ENCODE peak calls at places on chromosomes 3 and 15, in five cellular contexts. V is body of pancreas, W is right atrium auricular region, U is fibroblast of lung, M is GM23248. F is an unnamed sample. For H3K4me1, the result is how much of the 10 kb centered on the place peaks cover.

GRCh38 chr3:134766290-134766689 is 28.8 kb upstream of the EPHB1 start:
- DNase-seq in V (no peak), W (no peak), U (no peak), M (no peak), F (no peak)

GRCh38 chr3:195896361-195897080 is 11.8 kb downstream of the TNK2 start:
- DNase-seq in V (no peak), W (peak), U (peak), M (peak), F (peak)

GRCh38 chr3:154148541-154148940 is 27.4 kb downstream of the ARHGEF26 start:
- DNase-seq in V (no peak), W (no peak), U (peak), M (no peak), F (no peak)

GRCh38 chr3:187968883-187969580 is 184.9 kb upstream of the LPP start:
- DNase-seq in V (peak), W (no peak), U (peak), M (peak), F (no peak)

GRCh38 chr3:53114412-53115074 is 15.7 kb downstream of the RFT1 start:
- DNase-seq in V (no peak), W (no peak), U (peak), M (peak), F (no peak)

GRCh38 chr3:123757281-123757940 is 126.7 kb downstream of the MYLK start:
- DNase-seq in V (peak), W (no peak), U (no peak), M (peak), F (peak)

GRCh38 chr3:124409650-124410275 is 320.5 kb upstream of the UMPS start:
- DNase-seq in V (no peak), W (no peak), U (peak), M (peak), F (no peak)

GRCh38 chr15:88782465-88782864 is 20.8 kb upstream of the ACAN start:
- DNase-seq in V (no peak), W (no peak), U (no peak), M (no peak), F (no peak)

GRCh38 chr3:139572847-139573672 is 33.5 kb upstream of the RBP1 start:
- DNase-seq in V (no peak), W (no peak), U (no peak), M (peak), F (no peak)

GRCh38 chr3:185932213-185932612 is 5.6 kb downstream of the TRA2B start:
- DNase-seq in V (no peak), W (no peak), U (peak), M (peak), F (no peak)

GRCh38 chr15:45179221-45179985 is 8.4 kb downstream of the SHF start:
- DNase-seq in V (peak), W (no peak), U (no peak), M (peak), F (peak)

GRCh38 chr3:125165189-125165947 is 47.2 kb downstream of the SLC12A8 start:
- DNase-seq in V (no peak), W (no peak), U (peak), M (peak), F (peak)

GRCh38 chr3:38372214-38372601 is 25.6 kb downstream of the XYLB start:
- DNase-seq in V (no peak), W (no peak), U (no peak), M (no peak), F (no peak)

GRCh38 chr3:97680210-97680609 is 84.3 kb upstream of the ARL6 start:
- DNase-seq in V (no peak), W (no peak), U (no peak), M (no peak), F (no peak)

GRCh38 chr3:176351408-176351807 is 845.9 kb downstream of the TBL1XR1 start:
- DNase-seq in V (no peak), W (no peak), U (peak), M (peak), F (no peak)

GRCh38 chr3:101829066-101829830 is 20.1 kb upstream of the NFKBIZ start:
- DNase-seq in V (peak), W (peak), U (peak), M (peak), F (peak)

GRCh38 chr3:39101022-39101689 is 6.3 kb downstream of the GORASP1 start:
- DNase-seq in V (peak), W (no peak), U (peak), M (peak), F (peak)

GRCh38 chr3:94345101-94345500 is 282.2 kb downstream of the NSUN3 start:
- DNase-seq in V (no peak), W (no peak), U (no peak), M (no peak), F (no peak)

GRCh38 chr3:20054549-20054987 is 14.3 kb downstream of the KAT2B start:
- DNase-seq in V (peak), W (peak), U (peak), M (peak), F (peak)

GRCh38 chr3:38549957-38550840 is 54.1 kb downstream of the EXOG start:
- DNase-seq in V (no peak), W (peak), U (no peak), M (no peak), F (no peak)

GRCh38 chr15:71096676-71097075 is 18.6 kb upstream of the THSD4 start:
- DNase-seq in V (no peak), W (no peak), U (peak), M (peak), F (no peak)

GRCh38 chr3:31758342-31758741 is 222.7 kb downstream of the OSBPL10 start:
- DNase-seq in V (no peak), W (no peak), U (no peak), M (no peak), F (no peak)

GRCh38 chr15:98854496-98854895 is 153.1 kb downstream of the PGPEP1L start:
- DNase-seq in V (no peak), W (no peak), U (no peak), M (no peak), F (peak)

GRCh38 chr15:98855815-98856539 is 151.6 kb downstream of the PGPEP1L start:
- DNase-seq in V (no peak), W (no peak), U (no peak), M (no peak), F (peak)

GRCh38 chr15:98853161-98853560 is 154.4 kb downstream of the PGPEP1L start:
- DNase-seq in V (peak), W (peak), U (peak), M (peak), F (peak)

GRCh38 chr15:98855067-98855814 is 152.4 kb downstream of the PGPEP1L start:
- DNase-seq in V (no peak), W (no peak), U (no peak), M (no peak), F (no peak)

GRCh38 chr15:98853593-98854420 is 153.8 kb downstream of the PGPEP1L start:
- DNase-seq in V (no peak), W (no peak), U (no peak), M (peak), F (no peak)
- H3K4me1 ChIP-seq in V (half or more), W (half or more), U (under half), M (half or more), F (half or more)

GRCh38 chr15:42491540-42492225 is 742 bp upstream of the ZNF106 start:
- DNase-seq in V (no peak), W (no peak), U (peak), M (peak), F (no peak)

GRCh38 chr15:42498212-42499038 is 3.0 kb downstream of the SNAP23 start:
- DNase-seq in V (no peak), W (no peak), U (no peak), M (no peak), F (no peak)

GRCh38 chr15:42494998-42495360 is 455 bp upstream of the SNAP23 start:
- DNase-seq in V (peak), W (peak), U (peak), M (peak), F (no peak)

GRCh38 chr15:42493694-42494093 is 1.7 kb upstream of the SNAP23 start:
- DNase-seq in V (no peak), W (no peak), U (no peak), M (no peak), F (no peak)

GRCh38 chr15:42495361-42496212 is at the start of gene SNAP23:
- DNase-seq in V (peak), W (peak), U (peak), M (peak), F (peak)
- H3K4me1 ChIP-seq in V (under half), W (half or more), U (under half), M (under half), F (under half)

GRCh38 chr3:114712728-114713492 is 419.1 kb downstream of the TIGIT start:
- DNase-seq in V (no peak), W (no peak), U (no peak), M (no peak), F (no peak)
- H3K4me1 ChIP-seq in V (half or more), W (under half), U (under half), M (under half), F (under half)

DNA sequence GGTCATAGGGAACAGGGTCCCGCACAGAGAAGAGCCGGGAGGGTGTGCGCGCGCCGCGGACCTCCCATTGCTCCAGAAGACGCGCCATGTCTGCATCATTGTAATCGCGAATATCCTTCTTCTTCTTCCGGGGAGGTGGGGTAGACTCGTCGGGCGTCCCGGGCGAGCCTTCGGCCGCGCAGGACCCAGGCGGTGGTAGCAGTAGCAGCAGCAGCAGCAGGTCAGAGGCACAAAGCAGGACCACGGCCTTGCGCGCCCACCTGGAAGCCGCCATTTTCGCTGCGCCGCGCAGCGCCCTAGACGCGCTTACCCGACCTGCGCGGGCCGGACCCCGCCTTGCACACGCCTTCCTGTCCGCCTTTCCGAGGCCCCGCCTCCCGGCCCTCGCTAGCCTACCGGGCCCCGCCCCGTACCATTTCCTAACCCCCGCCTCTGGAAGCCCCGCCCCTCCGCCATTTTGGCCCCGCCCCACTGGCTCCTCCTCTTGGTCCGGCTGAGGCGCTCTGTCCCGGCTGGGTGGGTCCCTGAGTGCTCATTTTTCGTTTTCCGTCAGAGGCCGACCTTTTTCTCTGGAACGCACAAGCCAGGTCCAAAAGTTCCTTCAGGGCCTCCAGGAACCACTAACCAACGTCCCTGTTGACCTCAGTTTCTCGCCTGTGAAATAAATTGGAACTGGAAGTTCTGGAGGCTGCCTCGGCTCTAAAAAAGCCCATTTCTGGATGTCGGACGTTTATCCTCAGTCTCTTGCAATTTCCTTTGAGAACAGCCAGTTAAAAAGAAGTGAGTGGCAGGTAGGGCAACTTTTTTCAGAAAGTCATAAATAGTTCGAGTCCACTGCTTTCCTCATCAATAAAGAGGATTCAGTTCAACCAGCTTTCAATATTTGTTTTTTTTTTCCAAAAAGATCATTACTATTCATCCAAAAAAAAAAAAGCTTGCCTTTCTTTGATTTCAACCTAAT is at the start of gene MESD:
- DNase-seq in V (peak), W (peak), U (peak), M (peak), F (peak)
- H3K4me1 ChIP-seq in V (under half), W (half or more), U (under half), M (under half), F (under half)